ENCODE peak calls at places on chromosomes 4 and X, in five cellular contexts. One of them, this sample, is unnamed.
A peak's percentile ranks its signal among the peaks of the same experiment; 100 is the strongest.

GRCh38 chr4:89829470-89830138 is 7.4 kb downstream of the SNCA start:
- DNase-seq in HepG2: peak; percentile 20
- DNase-seq in GM12878: peak; percentile 27
- DNase-seq in IMR-90: no peak
- DNase-seq in K562: no peak
- DNase-seq in this sample: no peak

GRCh38 chr4:140595065-140595464 is 26.3 kb upstream of the UCP1 start:
- DNase-seq in GM12878: no peak
- DNase-seq in K562: peak; percentile 2
- DNase-seq in HepG2: peak; percentile 50
- DNase-seq in IMR-90: peak; percentile 9
- DNase-seq in this sample: peak; percentile 25

GRCh38 chr4:177400030-177400429 is 42.2 kb downstream of the AGA start:
- DNase-seq in K562: no peak
- DNase-seq in GM12878: no peak
- DNase-seq in IMR-90: peak; percentile 12
- DNase-seq in HepG2: no peak
- DNase-seq in this sample: no peak

GRCh38 chr4:15368906-15369305 is 58.9 kb upstream of the C1QTNF7 start:
- DNase-seq in K562: no peak
- DNase-seq in IMR-90: peak; percentile 55
- DNase-seq in GM12878: no peak
- DNase-seq in HepG2: no peak
- DNase-seq in this sample: no peak

GRCh38 chr4:108433832-108434231 is 186.5 kb upstream of the RPL34 start:
- DNase-seq in IMR-90: peak; percentile 93
- DNase-seq in K562: peak; percentile 18
- DNase-seq in HepG2: no peak
- DNase-seq in GM12878: no peak
- DNase-seq in this sample: no peak

GRCh38 chrX:129634541-129634940 is 20.2 kb downstream of the APLN start:
- DNase-seq in K562: no peak
- DNase-seq in IMR-90: no peak
- DNase-seq in GM12878: no peak
- DNase-seq in HepG2: no peak
- DNase-seq in this sample: no peak

GRCh38 chr4:153773236-153773690 is 13.4 kb upstream of the RNF175 start:
- DNase-seq in IMR-90: no peak
- DNase-seq in HepG2: no peak
- DNase-seq in K562: peak; percentile 90
- DNase-seq in GM12878: no peak
- DNase-seq in this sample: no peak

GRCh38 chrX:19870206-19870605 is 17.2 kb downstream of the SH3KBP1 start:
- DNase-seq in IMR-90: no peak
- DNase-seq in K562: no peak
- DNase-seq in GM12878: no peak
- DNase-seq in HepG2: no peak
- DNase-seq in this sample: no peak

GRCh38 chr4:1475277-1476139 is 69.3 kb upstream of the NKX1-1 start:
- DNase-seq in HepG2: no peak
- DNase-seq in IMR-90: no peak
- DNase-seq in GM12878: no peak
- DNase-seq in K562: no peak
- DNase-seq in this sample: no peak

GRCh38 chr4:16018841-16019240 is 55.9 kb upstream of the FGFBP2 start:
- DNase-seq in HepG2: no peak
- DNase-seq in IMR-90: no peak
- DNase-seq in GM12878: no peak
- DNase-seq in K562: no peak
- DNase-seq in this sample: no peak

GRCh38 chr4:98624642-98625041 is 33.8 kb downstream of the TSPAN5 start:
- DNase-seq in K562: no peak
- DNase-seq in IMR-90: no peak
- DNase-seq in GM12878: no peak
- DNase-seq in HepG2: no peak
- DNase-seq in this sample: no peak

GRCh38 chr4:27016551-27016950 is 155.9 kb downstream of the STIM2 start:
- DNase-seq in K562: no peak
- DNase-seq in HepG2: no peak
- DNase-seq in IMR-90: peak; percentile 50
- DNase-seq in GM12878: no peak
- DNase-seq in this sample: no peak

GRCh38 chr4:140250989-140251552 is 97.1 kb upstream of the MAML3 start:
- DNase-seq in K562: peak; percentile 22
- DNase-seq in GM12878: no peak
- DNase-seq in IMR-90: no peak
- DNase-seq in HepG2: no peak
- DNase-seq in this sample: no peak

GRCh38 chrX:40996886-40997530 is 88.2 kb upstream of the USP9X start:
- DNase-seq in K562: peak; percentile 73
- DNase-seq in HepG2: peak; percentile 70
- DNase-seq in IMR-90: peak; percentile 81
- DNase-seq in GM12878: no peak
- DNase-seq in this sample: peak; percentile 36

GRCh38 chrX:276588-277171 is 4.5 kb upstream of the PLCXD1 start:
- DNase-seq in IMR-90: peak; percentile 76
- DNase-seq in GM12878: no peak
- DNase-seq in HepG2: no peak
- DNase-seq in K562: peak; percentile 35
- DNase-seq in this sample: peak; percentile 58

GRCh38 chr4:8589831-8590545 is 2.6 kb upstream of the CPZ start:
- DNase-seq in K562: no peak
- DNase-seq in HepG2: no peak
- DNase-seq in IMR-90: peak; percentile 40
- DNase-seq in GM12878: no peak
- DNase-seq in this sample: no peak

GRCh38 chrX:39760930-39761329 is 336.8 kb downstream of the BCOR start:
- DNase-seq in IMR-90: no peak
- DNase-seq in GM12878: no peak
- DNase-seq in HepG2: no peak
- DNase-seq in K562: no peak
- DNase-seq in this sample: no peak

GRCh38 chr4:145938618-145939177 is at the start of gene ZNF827:
- DNase-seq in HepG2: peak; percentile 77
- DNase-seq in GM12878: peak; percentile 49
- DNase-seq in K562: no peak
- DNase-seq in IMR-90: peak; percentile 74
- DNase-seq in this sample: no peak

GRCh38 chrX:128816919-128817318 is 706.4 kb downstream of the SMARCA1 start:
- DNase-seq in K562: peak; percentile 1
- DNase-seq in GM12878: no peak
- DNase-seq in IMR-90: no peak
- DNase-seq in HepG2: peak; percentile 22
- DNase-seq in this sample: no peak

GRCh38 chrX:153611298-153612095 is 12.6 kb upstream of the CCNQ start:
- DNase-seq in K562: no peak
- DNase-seq in IMR-90: no peak
- DNase-seq in HepG2: no peak
- DNase-seq in GM12878: no peak
- DNase-seq in this sample: no peak

GRCh38 chrX:109760241-109760921 is 27.3 kb upstream of the ACSL4 start:
- DNase-seq in IMR-90: no peak
- DNase-seq in GM12878: no peak
- DNase-seq in HepG2: no peak
- DNase-seq in K562: no peak
- DNase-seq in this sample: no peak

GRCh38 chr4:86942185-86942666 is 7.4 kb downstream of the AFF1 start:
- DNase-seq in K562: peak; percentile 55
- DNase-seq in HepG2: peak; percentile 62
- DNase-seq in IMR-90: peak; percentile 85
- DNase-seq in GM12878: no peak
- DNase-seq in this sample: peak; percentile 27

GRCh38 chr4:159401791-159402380 is 299.0 kb downstream of the RAPGEF2 start:
- DNase-seq in GM12878: no peak
- DNase-seq in HepG2: peak; percentile 25
- DNase-seq in IMR-90: peak; percentile 98
- DNase-seq in K562: no peak
- DNase-seq in this sample: no peak

GRCh38 chr4:165301833-165302232 is 25.6 kb upstream of the MSMO1 start:
- DNase-seq in IMR-90: peak; percentile 54
- DNase-seq in K562: no peak
- DNase-seq in HepG2: no peak
- DNase-seq in GM12878: no peak
- DNase-seq in this sample: no peak

GRCh38 chr4:10105920-10106319 is 10.7 kb downstream of the WDR1 start:
- DNase-seq in HepG2: no peak
- DNase-seq in IMR-90: no peak
- DNase-seq in GM12878: no peak
- DNase-seq in K562: peak; percentile 25
- DNase-seq in this sample: no peak

GRCh38 chr4:10108391-10108790 is 8.2 kb downstream of the WDR1 start:
- DNase-seq in HepG2: no peak
- DNase-seq in K562: no peak
- DNase-seq in IMR-90: no peak
- DNase-seq in GM12878: no peak
- DNase-seq in this sample: no peak

GRCh38 chr4:10106421-10107039 is 10.1 kb downstream of the WDR1 start:
- DNase-seq in IMR-90: peak; percentile 97
- DNase-seq in HepG2: no peak
- DNase-seq in GM12878: no peak
- DNase-seq in K562: peak; percentile 84
- DNase-seq in this sample: peak; percentile 72

GRCh38 chr4:10108818-10109783 is 7.5 kb downstream of the WDR1 start:
- DNase-seq in K562: no peak
- DNase-seq in GM12878: no peak
- DNase-seq in IMR-90: peak; percentile 55
- DNase-seq in HepG2: no peak
- DNase-seq in this sample: no peak

DNA sequence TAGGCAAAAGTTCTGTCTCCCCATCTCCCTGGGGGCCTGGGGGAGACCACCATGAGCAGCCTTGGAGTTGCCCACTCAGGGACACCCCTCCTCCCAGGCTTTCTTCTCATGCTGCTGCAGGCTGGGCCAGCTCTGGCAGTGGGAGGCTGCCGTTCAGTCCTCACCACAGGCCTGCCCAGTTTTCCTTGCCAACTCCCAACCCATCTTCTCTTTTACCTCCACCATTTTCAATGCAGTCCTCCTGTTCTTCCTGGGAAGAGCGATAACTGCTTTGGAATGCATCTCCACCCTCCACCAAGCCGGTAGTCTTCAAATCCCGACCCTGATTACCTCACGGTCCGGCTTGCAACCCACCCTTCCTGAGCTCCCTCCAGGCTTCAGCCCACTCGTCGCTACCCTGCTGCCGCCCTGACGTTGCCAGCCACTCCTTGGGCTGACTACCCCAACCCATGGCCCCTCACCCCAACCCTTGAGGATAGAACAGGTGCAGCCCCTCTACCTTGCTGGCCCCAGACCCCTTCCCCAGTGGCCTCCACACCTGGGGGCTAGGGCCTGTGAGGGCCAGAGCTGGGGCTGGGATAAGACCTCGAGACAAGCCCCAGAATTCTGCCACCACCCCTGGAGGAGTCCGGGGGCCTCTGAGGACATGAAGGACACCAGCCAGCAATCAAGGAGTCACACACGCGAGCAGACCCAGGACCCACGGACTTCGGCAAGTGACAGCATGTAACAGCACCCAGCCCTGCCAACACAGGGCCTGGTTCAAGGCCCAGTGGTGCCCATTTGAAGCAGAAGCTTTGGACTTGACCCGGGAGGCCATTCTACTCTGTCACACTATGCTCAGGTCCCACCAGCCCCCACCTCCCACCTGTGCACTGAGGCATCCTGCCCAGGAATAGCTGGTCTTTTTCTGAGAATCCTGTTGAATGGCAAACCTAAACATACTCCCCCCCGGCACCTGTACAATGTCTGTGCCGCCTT is 9.2 kb downstream of the WDR1 start:
- DNase-seq in GM12878: no peak
- DNase-seq in K562: no peak
- DNase-seq in IMR-90: peak; percentile 28
- DNase-seq in HepG2: no peak
- DNase-seq in this sample: no peak
- H3K4me1 ChIP-seq in GM12878: peaks cover 9% of the 10 kb centered on the region
- H3K4me1 ChIP-seq in K562: peaks cover 30% of the 10 kb centered on the region
- H3K4me1 ChIP-seq in IMR-90: peaks cover 70% of the 10 kb centered on the region
- H3K4me1 ChIP-seq in HepG2: peaks cover 75% of the 10 kb centered on the region
- H3K4me1 ChIP-seq in this sample: peaks cover 50% of the 10 kb centered on the region

DNA sequence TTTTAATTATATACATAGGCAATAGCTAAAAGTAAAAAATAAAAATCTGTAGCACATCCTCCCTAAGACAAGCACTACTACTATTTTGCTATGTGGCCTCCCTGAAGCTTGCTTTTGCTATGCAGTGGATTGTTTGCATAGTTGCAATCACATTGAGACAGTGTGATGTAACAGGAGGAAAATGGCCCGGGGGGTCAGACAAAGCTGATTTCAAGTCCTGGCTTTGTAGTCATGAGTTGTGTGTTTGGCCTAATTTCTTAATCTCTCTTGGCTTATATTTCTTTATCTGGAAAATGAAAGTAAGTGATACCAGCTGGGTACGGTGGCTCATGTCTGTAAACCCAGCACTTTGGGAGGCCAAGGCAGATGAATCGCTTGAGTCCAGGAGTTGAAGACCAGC is 166.6 kb downstream of the LHFPL1 start:
- DNase-seq in K562: no peak
- DNase-seq in IMR-90: peak; percentile 78
- DNase-seq in GM12878: no peak
- DNase-seq in HepG2: no peak
- DNase-seq in this sample: no peak
- TF ChIP-seq BHLHE40 in K562: no peak
- TF ChIP-seq BHLHE40 in IMR-90: no peak
- TF ChIP-seq BHLHE40 in GM12878: no peak
- TF ChIP-seq BHLHE40 in HepG2: no peak
- TF ChIP-seq BHLHE40 in this sample: no peak

DNA sequence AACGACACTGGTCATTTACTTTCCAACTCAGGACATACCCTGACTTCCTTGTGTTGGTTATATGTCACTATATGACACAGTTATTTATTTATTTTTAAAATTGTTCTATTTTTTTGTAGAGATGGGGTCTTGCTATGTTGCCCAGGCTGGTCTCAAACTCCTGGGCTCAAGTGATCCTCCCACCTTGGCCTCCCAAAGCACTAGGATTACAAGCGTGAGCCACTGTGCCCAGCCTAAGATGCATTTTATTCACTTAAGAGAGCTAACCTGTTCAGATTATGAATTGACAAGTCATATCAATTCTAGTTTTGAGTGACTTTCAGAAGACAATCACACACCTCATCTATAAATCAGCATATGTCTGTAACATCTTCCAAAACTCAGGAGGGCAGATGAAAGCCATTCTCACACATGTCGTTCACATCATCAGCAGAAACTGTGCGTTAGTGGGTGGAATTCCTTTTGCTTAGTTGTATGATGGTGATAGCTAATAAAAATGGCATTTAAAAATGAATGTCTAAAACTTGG is 9.4 kb upstream of the RHOH start:
- DNase-seq in K562: no peak
- DNase-seq in HepG2: no peak
- DNase-seq in IMR-90: no peak
- DNase-seq in GM12878: no peak
- DNase-seq in this sample: no peak
- H3K4me1 ChIP-seq in K562: no peaks in the 10 kb centered on the region
- H3K4me1 ChIP-seq in HepG2: peaks cover 38% of the 10 kb centered on the region
- H3K4me1 ChIP-seq in IMR-90: no peaks in the 10 kb centered on the region
- H3K4me1 ChIP-seq in GM12878: peaks cover 37% of the 10 kb centered on the region
- H3K4me1 ChIP-seq in this sample: peaks cover 39% of the 10 kb centered on the region

DNA sequence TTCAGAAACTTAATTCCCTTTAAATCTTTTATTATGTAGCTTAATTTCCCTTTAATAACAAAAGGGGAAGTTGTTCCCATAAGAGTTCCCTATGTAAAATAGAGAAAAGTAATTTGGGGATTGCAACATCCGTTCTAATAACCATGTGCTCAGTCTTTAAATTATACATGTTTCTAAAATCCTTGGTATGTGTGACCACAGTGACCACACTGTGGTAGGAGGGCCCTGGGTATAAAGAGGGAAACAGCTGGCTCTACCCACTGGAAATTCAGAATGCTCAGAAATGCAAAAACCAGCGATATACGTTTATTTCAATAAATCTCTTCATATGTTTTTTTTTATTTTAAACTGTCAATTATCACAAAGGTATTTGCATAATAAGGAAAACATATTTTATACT is 219.1 kb downstream of the FGF13 start:
- DNase-seq in HepG2: no peak
- DNase-seq in GM12878: no peak
- DNase-seq in K562: no peak
- DNase-seq in IMR-90: no peak
- DNase-seq in this sample: no peak
- TF ChIP-seq BHLHE40 in HepG2: no peak
- TF ChIP-seq BHLHE40 in GM12878: no peak
- TF ChIP-seq BHLHE40 in K562: no peak
- TF ChIP-seq BHLHE40 in IMR-90: no peak
- TF ChIP-seq BHLHE40 in this sample: no peak